ENCODE peak calls at places on chromosomes 5 and 9, in eight cellular contexts. Y is upper lobe of right lung; J is Peyer's patch; C is CD8-positive, alpha-beta memory T cell; Z is PC-3; K is ovary; H is neuronal stem cell; I is A549. R is an unnamed sample.

GRCh38 chr5:134527961-134528424 is 2.5 kb downstream of the JADE2 start:
- DNase-seq in K (no peak), I (no peak), Z (no peak), Y (no peak), H (no peak), J (no peak), C (no peak), R (no peak)

GRCh38 chr5:32029291-32029690 is 144.8 kb downstream of the GOLPH3 start:
- DNase-seq in C (no peak), Z (peak; percentile 61), K (no peak), I (no peak), J (no peak), Y (no peak), H (no peak), R (no peak)

GRCh38 chr9:75238311-75238976 is 150.1 kb downstream of the OSTF1 start:
- DNase-seq in Z (peak; percentile 80), H (peak; percentile 11), C (peak; percentile 56), K (no peak), Y (no peak), I (peak; percentile 65), J (peak; percentile 71), R (no peak)

GRCh38 chr5:151053796-151054490 is 26.9 kb downstream of the TNIP1 start:
- DNase-seq in K (no peak), Y (no peak), I (no peak), Z (no peak), C (no peak), H (no peak), J (no peak), R (no peak)

GRCh38 chr5:37054391-37054790 is 177.8 kb downstream of the NIPBL start:
- DNase-seq in Z (no peak), K (no peak), J (no peak), C (no peak), Y (no peak), I (no peak), H (no peak), R (no peak)

GRCh38 chr9:96031366-96031824 is 155.9 kb downstream of the ERCC6L2 start:
- DNase-seq in K (no peak), Y (no peak), I (peak; percentile 82), C (no peak), J (no peak), H (no peak), Z (peak; percentile 91), R (peak; percentile 97)

GRCh38 chr5:3099954-3100353 is 348.5 kb upstream of the IRX2 start:
- DNase-seq in K (no peak), Z (no peak), Y (no peak), J (no peak), I (no peak), C (no peak), H (no peak), R (no peak)

GRCh38 chr9:134733480-134734232 is 92.1 kb downstream of the COL5A1 start:
- DNase-seq in C (no peak), J (no peak), I (no peak), H (no peak), Y (no peak), Z (no peak), K (no peak), R (no peak)

GRCh38 chr5:144328980-144329379 is 158.3 kb downstream of the KCTD16 start:
- DNase-seq in C (no peak), Y (no peak), Z (no peak), H (no peak), K (no peak), I (no peak), J (no peak), R (no peak)

GRCh38 chr5:126837907-126838539 is 61.1 kb downstream of the LMNB1 start:
- DNase-seq in J (no peak), H (no peak), Y (no peak), Z (no peak), K (no peak), C (no peak), I (no peak), R (no peak)

GRCh38 chr9:93231121-93231694 is 47.3 kb downstream of the WNK2 start:
- DNase-seq in Z (no peak), I (no peak), J (peak; percentile 78), C (no peak), Y (peak; percentile 78), K (no peak), H (no peak), R (no peak)

DNA sequence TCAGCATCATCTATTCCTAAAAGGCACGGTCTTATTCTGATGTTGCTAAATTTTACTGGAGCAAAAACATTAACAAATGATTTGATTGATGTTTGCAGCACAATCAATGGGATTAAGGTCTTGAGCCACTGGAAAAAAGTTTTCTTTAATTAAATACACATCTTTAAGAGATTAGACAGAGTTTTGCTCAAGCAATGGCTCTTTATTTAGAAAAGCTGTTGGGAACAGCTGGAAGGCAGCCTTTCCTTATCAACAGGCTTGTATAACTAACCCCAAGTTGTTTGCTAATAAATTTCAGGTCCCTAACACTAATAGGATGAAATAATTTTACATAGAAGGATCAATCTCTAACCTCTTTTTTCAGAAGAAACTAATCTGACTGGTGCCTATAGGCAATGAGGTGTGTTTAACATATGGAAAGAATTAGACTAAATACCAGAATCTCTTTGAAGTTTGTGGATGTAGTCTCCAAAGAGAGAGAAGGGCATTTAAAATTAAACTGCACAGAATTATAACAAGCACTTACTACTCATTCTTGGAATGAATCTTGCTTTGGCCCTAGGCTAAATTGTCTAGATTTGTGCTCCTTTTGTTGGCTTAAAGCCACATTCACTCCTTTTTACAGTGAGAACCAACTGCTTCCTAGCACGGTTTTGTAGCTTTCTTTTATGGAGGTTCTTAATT is 67.3 kb upstream of the TNFAIP8 start:
- DNase-seq in K (no peak), H (no peak), Y (no peak), Z (peak; percentile 59), C (no peak), I (no peak), J (no peak), R (no peak)
- H3K4me1 ChIP-seq in K (peaks cover 3% of the 10 kb centered on the region), H (peaks cover 2% of the 10 kb centered on the region), Y (peaks cover 36% of the 10 kb centered on the region), Z (peaks cover 37% of the 10 kb centered on the region), C (peaks cover 92% of the 10 kb centered on the region), I (peaks cover 83% of the 10 kb centered on the region), J (peaks cover 12% of the 10 kb centered on the region), R (no peaks in the 10 kb centered on the region)

GRCh38 chr5:42338136-42338535 is 85.1 kb upstream of the GHR start:
- DNase-seq in C (no peak), Z (no peak), H (no peak), Y (no peak), I (no peak), J (no peak), K (no peak), R (no peak)
- H3K9me3 ChIP-seq in C (no peaks in the 10 kb centered on the region), Z (peaks cover 11% of the 10 kb centered on the region), H (peaks cover 8% of the 10 kb centered on the region), Y (peaks cover 7% of the 10 kb centered on the region), I (no peaks in the 10 kb centered on the region), J (no peaks in the 10 kb centered on the region), K (peaks cover 5% of the 10 kb centered on the region), R (peaks cover 19% of the 10 kb centered on the region)

GRCh38 chr5:84565866-84566265 is 181.2 kb upstream of the EDIL3 start:
- DNase-seq in Y (no peak), J (no peak), Z (no peak), H (no peak), K (no peak), C (no peak), I (no peak), R (no peak)

GRCh38 chr5:84564311-84564710 is 179.6 kb upstream of the EDIL3 start:
- DNase-seq in Y (no peak), Z (no peak), I (no peak), H (no peak), C (no peak), K (no peak), J (no peak), R (no peak)

GRCh38 chr5:84568171-84568570 is 183.5 kb upstream of the EDIL3 start:
- DNase-seq in K (no peak), I (no peak), J (no peak), Z (no peak), Y (no peak), C (no peak), H (no peak), R (no peak)

GRCh38 chr5:84573017-84573712 is 188.5 kb upstream of the EDIL3 start:
- DNase-seq in K (no peak), H (no peak), Y (no peak), I (no peak), J (no peak), C (no peak), Z (no peak), R (no peak)

DNA sequence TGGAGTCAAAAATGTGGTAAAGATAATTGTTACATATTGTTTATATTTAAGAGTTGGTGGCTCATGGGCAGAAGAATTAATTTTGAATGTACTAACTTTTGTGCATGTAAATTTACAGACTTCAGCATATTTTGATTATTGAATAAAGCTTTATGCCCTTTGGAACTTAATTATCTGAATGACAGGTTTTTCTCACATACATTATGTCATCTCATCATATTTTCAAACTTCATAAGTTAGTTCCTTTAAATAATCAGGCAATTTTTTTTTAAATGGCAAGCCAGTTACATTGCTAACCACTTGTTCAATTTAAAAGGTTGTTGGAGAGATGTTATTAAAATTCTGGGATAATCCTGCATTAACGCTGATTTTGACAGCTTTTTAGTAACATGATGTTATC is 184.6 kb upstream of the EDIL3 start:
- DNase-seq in Y (no peak), C (no peak), K (no peak), Z (no peak), I (no peak), H (no peak), J (no peak), R (no peak)
- H3K4me1 ChIP-seq in Y (no peaks in the 10 kb centered on the region), C (no peaks in the 10 kb centered on the region), K (no peaks in the 10 kb centered on the region), Z (no peaks in the 10 kb centered on the region), I (no peaks in the 10 kb centered on the region), H (peaks cover 2% of the 10 kb centered on the region), J (no peaks in the 10 kb centered on the region), R (no peaks in the 10 kb centered on the region)

GRCh38 chr5:141384471-141385267 is 2.1 kb downstream of the PCDHGA7 start:
- DNase-seq in J (no peak), H (no peak), Z (no peak), C (no peak), Y (no peak), I (no peak), K (no peak), R (no peak)

GRCh38 chr5:141388661-141389060 is 1.2 kb downstream of the PCDHGB4 start:
- DNase-seq in H (no peak), C (no peak), Y (no peak), J (no peak), Z (no peak), I (no peak), K (no peak), R (no peak)

GRCh38 chr5:141383345-141383744 is 803 bp downstream of the PCDHGA7 start:
- DNase-seq in I (no peak), Y (no peak), J (no peak), C (no peak), K (no peak), H (no peak), Z (no peak), R (no peak)

DNA sequence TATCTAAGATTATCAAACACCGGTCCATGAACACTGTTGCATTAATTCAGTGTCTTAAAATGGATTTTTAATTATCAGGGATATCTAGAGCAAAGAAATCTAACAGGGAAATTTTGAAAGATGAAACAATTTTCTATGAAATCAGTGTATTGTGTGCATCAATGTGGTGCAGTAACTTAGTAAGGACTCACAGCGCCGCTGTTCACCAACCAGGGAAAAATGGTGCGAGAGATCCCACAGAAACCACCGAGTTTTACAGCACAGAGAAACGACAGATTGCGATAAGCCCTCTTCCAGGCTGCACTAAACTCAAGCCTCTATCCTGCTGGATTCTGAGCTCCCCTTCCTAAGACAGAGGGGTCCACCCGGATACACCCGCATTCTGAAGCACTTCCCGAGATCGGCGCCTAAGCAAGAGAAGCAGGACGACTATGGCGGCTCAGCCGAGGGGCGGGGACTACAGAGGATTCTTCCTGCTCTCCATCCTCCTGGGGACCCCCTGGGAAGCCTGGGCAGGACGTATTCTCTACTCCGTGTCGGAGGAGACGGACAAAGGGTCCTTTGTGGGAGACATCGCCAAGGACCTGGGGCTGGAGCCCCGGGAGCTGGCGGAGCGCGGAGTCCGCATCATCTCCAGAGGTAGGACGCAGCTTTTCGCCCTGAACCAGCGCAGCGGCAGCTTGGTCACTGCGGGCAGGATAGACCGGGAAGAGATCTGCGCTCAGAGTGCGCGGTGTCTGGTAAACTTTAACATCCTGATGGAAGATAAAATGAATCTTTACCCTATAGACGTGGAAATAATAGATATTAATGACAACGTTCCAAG is at the start of gene PCDHGA7:
- DNase-seq in J (no peak), C (no peak), Y (no peak), Z (no peak), I (peak; percentile 67), K (no peak), H (no peak), R (no peak)
- H3K9me3 ChIP-seq in J (no peaks in the 10 kb centered on the region), C (no peaks in the 10 kb centered on the region), Y (peaks cover 23% of the 10 kb centered on the region), Z (peaks cover 3% of the 10 kb centered on the region), I (peaks cover 35% of the 10 kb centered on the region), K (peaks cover 35% of the 10 kb centered on the region), H (peaks cover 17% of the 10 kb centered on the region), R (peaks cover 100% of the 10 kb centered on the region)

R was measured in tibial artery.